ENCODE peak calls at places on chromosomes 12 and 14, in four cellular contexts. K is Panc1, S is GM12878, P is sigmoid colon. Z is an unnamed sample.

GRCh38 chr14:30131698-30132097 is 204.1 kb upstream of the PRKD1 start:
- DNase-seq in P (no peak), S (no peak), K (no peak), Z (no peak)

GRCh38 chr14:71739273-71739990 is 192.8 kb upstream of the RGS6 start:
- DNase-seq in P (no peak), S (no peak), K (no peak), Z (no peak)

GRCh38 chr12:47385587-47385986 is 305.8 kb upstream of the AMIGO2 start:
- DNase-seq in K (no peak), S (no peak), P (no peak), Z (no peak)

GRCh38 chr14:21231020-21231652 is 38.1 kb downstream of the HNRNPC start:
- DNase-seq in P (no peak), K (no peak), S (no peak), Z (no peak)

GRCh38 chr14:54343276-54344121 is 53.3 kb upstream of the CDKN3 start:
- DNase-seq in P (no peak), S (no peak), K (no peak), Z (no peak)

GRCh38 chr14:21734457-21735074 is 60.9 kb upstream of the OR4E1 start:
- DNase-seq in P (no peak), S (peak), K (peak), Z (no peak)

GRCh38 chr12:1811281-1811947 is 9.0 kb upstream of the LRTM2 start:
- DNase-seq in K (no peak), P (no peak), S (no peak), Z (no peak)

GRCh38 chr14:80629606-80630005 is 311.9 kb downstream of the CEP128 start:
- DNase-seq in P (no peak), S (no peak), K (no peak), Z (no peak)

GRCh38 chr12:127245009-127245408 is 1022.0 kb upstream of the TMEM132C start:
- DNase-seq in K (no peak), P (no peak), S (no peak), Z (no peak)

GRCh38 chr12:46267618-46268348 is 1.1 kb downstream of the SLC38A1 start:
- DNase-seq in K (no peak), P (no peak), S (no peak), Z (no peak)

GRCh38 chr14:55610717-55611370 is 30.8 kb downstream of the KTN1 start:
- DNase-seq in K (no peak), S (no peak), P (no peak), Z (no peak)

GRCh38 chr14:50397461-50398196 is 948 bp upstream of the CDKL1 start:
- DNase-seq in K (no peak), P (no peak), S (no peak), Z (no peak)

GRCh38 chr14:91405241-91405721 is 12.3 kb downstream of the CCDC88C start:
- DNase-seq in S (no peak), P (no peak), K (no peak), Z (no peak)

GRCh38 chr12:22256634-22257033 is 77.9 kb downstream of the ST8SIA1 start:
- DNase-seq in K (no peak), S (no peak), P (no peak), Z (no peak)

GRCh38 chr12:102462803-102463499 is 17.4 kb downstream of the IGF1 start:
- DNase-seq in P (no peak), K (no peak), S (no peak), Z (no peak)

DNA sequence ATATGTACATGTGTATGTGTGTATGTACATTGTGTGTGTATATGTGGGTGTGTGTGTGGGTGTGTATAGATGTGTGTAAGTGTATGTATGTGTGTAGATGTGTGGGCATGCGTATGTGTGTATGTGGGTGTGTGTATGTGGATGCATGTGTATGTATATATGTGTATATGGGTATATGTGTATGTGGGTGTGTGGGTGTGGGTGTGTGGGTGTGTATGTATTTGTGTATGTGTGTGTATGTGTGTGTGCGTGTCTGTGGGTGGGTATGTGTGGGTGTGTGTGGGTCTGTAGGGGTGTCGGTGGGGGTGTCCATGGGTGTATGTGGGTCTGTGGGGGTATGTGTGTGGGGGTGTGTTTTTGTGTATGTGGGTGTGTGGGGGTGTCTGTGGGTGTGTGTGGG is 101.6 kb downstream of the PIWIL1 start:
- DNase-seq in P (peak), K (no peak), S (no peak), Z (no peak)
- H3K27ac ChIP-seq in P (no peak), K (no peak), S (no peak), Z (no peak)

GRCh38 chr12:52280796-52281560 is 6.5 kb downstream of the KRT86 start:
- DNase-seq in P (peak), S (no peak), K (peak), Z (peak)
- TF ChIP-seq POLR2AphosphoS5 in P (no peak), S (no peak), K (peak), Z (no peak)

GRCh38 chr14:100263141-100263540 is 24.2 kb downstream of the YY1 start:
- DNase-seq in P (no peak), S (no peak), K (no peak), Z (no peak)
- H3K27ac ChIP-seq in P (no peak), S (no peak), K (no peak), Z (no peak)

GRCh38 chr12:107656302-107656701 is 29.3 kb upstream of the PWP1 start:
- DNase-seq in P (no peak), K (no peak), S (no peak), Z (no peak)
- TF ChIP-seq POLR2AphosphoS5 in P (no peak), K (no peak), S (no peak), Z (no peak)

GRCh38 chr14:28059254-28059653 is 707.3 kb upstream of the FOXG1 start:
- DNase-seq in K (no peak), S (no peak), P (no peak), Z (no peak)
- H3K27ac ChIP-seq in K (no peak), S (no peak), P (no peak), Z (no peak)

DNA sequence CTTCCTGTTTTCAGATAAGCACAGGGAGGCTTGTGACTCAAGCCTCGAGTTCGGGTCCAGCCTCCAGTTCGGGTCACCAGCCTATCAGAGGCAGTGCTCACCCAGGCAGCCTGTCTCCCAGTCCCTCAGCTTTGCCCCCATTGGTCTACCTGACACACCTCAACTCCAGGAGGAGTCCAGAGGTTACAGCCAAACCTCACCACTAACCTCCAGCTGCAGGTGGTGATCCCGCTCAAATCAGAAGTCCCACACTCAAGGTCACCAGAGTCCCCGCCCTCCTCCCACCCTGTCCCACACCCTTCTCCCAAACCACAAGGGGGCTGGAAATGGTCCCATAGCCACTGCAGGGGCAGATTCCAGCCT is 42.1 kb downstream of the KDM2B start:
- DNase-seq in S (no peak), P (no peak), K (no peak), Z (no peak)
- TF ChIP-seq POLR2AphosphoS5 in S (no peak), P (no peak), K (no peak), Z (no peak)

DNA sequence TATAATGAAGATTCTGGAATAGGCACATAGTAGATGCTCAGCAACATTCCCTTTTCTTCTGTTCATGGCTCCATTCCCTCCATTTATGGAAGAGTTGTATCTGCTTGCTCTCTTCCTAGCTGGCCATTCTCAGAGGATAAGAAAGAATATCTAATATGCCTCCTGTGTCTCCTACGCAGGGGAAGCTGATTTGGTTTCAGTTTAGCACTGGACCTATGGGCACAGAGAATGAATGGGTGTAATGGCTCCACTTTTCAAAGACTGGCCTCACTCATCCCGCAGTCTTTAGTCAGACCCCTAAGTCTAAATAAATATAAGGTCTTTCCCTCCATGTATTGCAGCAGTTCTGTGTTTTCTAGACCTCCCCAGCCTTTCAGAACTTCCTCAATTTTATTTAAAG is 2.0 kb downstream of the PKP2 start:
- DNase-seq in P (no peak), S (no peak), K (no peak), Z (no peak)
- H3K27ac ChIP-seq in P (no peak), S (no peak), K (no peak), Z (no peak)

GRCh38 chr14:60188115-60188514 is 22.9 kb upstream of the DHRS7 start:
- DNase-seq in K (no peak), P (no peak), S (no peak), Z (no peak)

GRCh38 chr14:60195179-60195810 is 30.1 kb upstream of the DHRS7 start:
- DNase-seq in P (no peak), K (no peak), S (no peak), Z (no peak)

GRCh38 chr14:60184597-60185555 is 19.7 kb upstream of the DHRS7 start:
- DNase-seq in S (no peak), K (no peak), P (no peak), Z (no peak)

GRCh38 chr14:60188696-60189095 is 23.5 kb upstream of the DHRS7 start:
- DNase-seq in S (no peak), P (no peak), K (no peak), Z (no peak)

DNA sequence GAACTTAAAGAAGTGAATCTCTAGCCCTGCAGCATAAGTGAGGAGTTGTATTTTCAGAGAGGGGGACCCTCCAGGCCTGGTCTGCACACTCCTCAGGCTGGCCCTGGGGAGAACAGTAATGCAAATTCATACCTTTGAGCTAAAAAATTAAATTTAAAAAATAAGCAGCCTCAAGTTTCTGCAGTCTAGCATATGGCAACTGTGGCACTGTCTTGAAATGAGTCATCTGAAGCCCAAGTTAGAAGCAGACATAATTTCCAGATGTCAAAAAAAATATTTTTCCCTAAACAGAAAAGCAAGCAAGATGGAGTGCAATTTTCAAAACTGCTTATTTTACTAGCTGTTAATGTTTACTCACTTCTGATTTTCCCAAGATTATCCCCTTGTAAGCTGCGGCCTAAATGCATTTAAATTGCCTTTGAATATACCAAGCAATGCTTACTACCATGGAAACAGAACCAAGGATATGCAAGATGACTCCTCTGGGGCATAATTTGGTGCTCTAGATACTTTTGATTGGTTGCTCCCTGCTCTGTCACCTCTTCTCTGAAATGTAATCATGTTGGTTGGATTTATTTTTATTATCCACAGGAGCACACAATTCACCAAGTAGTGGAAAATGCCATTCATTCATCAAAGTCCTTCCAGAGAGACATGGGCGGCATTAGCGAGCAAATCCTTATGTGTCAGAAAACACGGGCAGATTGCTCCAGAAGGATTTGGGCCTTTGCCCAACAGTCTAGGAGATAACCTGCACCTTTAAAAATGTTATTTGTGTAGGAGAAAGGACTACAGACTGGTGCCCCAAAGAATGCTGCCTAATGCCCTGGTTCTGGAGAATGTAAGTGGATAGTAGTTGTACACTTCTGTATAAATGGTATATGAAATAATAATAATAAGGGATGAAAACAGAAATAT is 25.0 kb upstream of the DHRS7 start:
- DNase-seq in S (no peak), P (no peak), K (no peak), Z (no peak)
- TF ChIP-seq POLR2AphosphoS5 in S (no peak), P (no peak), K (no peak), Z (no peak)